ENCODE peak calls at places on chromosomes 11 and 22, in eight cellular contexts. C is RWPE2, G is heart left ventricle, U is upper lobe of left lung, L is GM23248, M is IMR-90, X is mesendoderm, N is right lobe of liver. R is an unnamed sample. For H3K4me1, the result is how much of the 10 kb centered on the place peaks cover.

GRCh38 chr22:33654173-33654890 is 265.9 kb downstream of the LARGE1 start:
- DNase-seq in X (peak), M (no peak), L (no peak), U (no peak), N (no peak), C (no peak), G (no peak), R (no peak)

GRCh38 chr11:27282141-27282590 is 80.8 kb downstream of the CCDC34 start:
- DNase-seq in G (peak), C (no peak), N (peak), X (no peak), M (peak), U (no peak), L (peak), R (no peak)

GRCh38 chr11:120759046-120759445 is 247.5 kb downstream of the GRIK4 start:
- DNase-seq in X (peak), L (no peak), M (no peak), C (no peak), U (no peak), N (no peak), G (no peak), R (no peak)

GRCh38 chr11:20099527-20099926 is 60.7 kb downstream of the DBX1 start:
- DNase-seq in X (no peak), N (no peak), U (no peak), G (no peak), L (no peak), M (no peak), C (no peak), R (no peak)

GRCh38 chr11:47948137-47948536 is 32.2 kb upstream of the PTPRJ start:
- DNase-seq in X (peak), N (no peak), M (no peak), G (no peak), L (peak), U (no peak), C (no peak), R (no peak)

GRCh38 chr11:60763692-60764369 is 7.2 kb downstream of the MS4A15 start:
- DNase-seq in N (no peak), C (no peak), L (no peak), U (no peak), M (no peak), G (no peak), X (peak), R (no peak)

GRCh38 chr11:16346975-16347374 is 9.4 kb downstream of the SOX6 start:
- DNase-seq in N (no peak), C (no peak), L (no peak), M (peak), U (no peak), X (no peak), G (no peak), R (no peak)

GRCh38 chr11:45850446-45850845 is 3.2 kb downstream of the CRY2 start:
- DNase-seq in L (peak), U (no peak), C (no peak), M (peak), G (no peak), X (no peak), N (no peak), R (no peak)

GRCh38 chr11:107477820-107478219 is 20.2 kb upstream of the CWF19L2 start:
- DNase-seq in U (no peak), X (no peak), G (no peak), N (no peak), C (no peak), M (no peak), L (no peak), R (no peak)

GRCh38 chr11:113698515-113698914 is 7.6 kb downstream of the TMPRSS5 start:
- DNase-seq in N (peak), G (no peak), C (no peak), M (no peak), U (no peak), L (no peak), X (no peak), R (no peak)

GRCh38 chr11:34335801-34336200 is 22.0 kb downstream of the ABTB2 start:
- DNase-seq in C (no peak), N (no peak), U (no peak), G (no peak), X (no peak), M (no peak), L (no peak), R (no peak)

GRCh38 chr22:49021097-49021925 is 806.4 kb downstream of the BRD1 start:
- DNase-seq in N (peak), L (no peak), X (no peak), G (no peak), U (peak), C (peak), M (no peak), R (no peak)

GRCh38 chr11:128739589-128739988 is 45.7 kb downstream of the FLI1 start:
- DNase-seq in G (no peak), X (no peak), N (no peak), C (no peak), L (no peak), U (no peak), M (no peak), R (no peak)

GRCh38 chr22:37626144-37626543 is 13.3 kb upstream of the SH3BP1 start:
- DNase-seq in N (peak), G (peak), L (no peak), X (no peak), U (peak), M (peak), C (no peak), R (no peak)

GRCh38 chr11:62648185-62648966 is 2.0 kb upstream of the GANAB start:
- DNase-seq in X (no peak), G (no peak), U (peak), L (no peak), M (no peak), N (no peak), C (no peak), R (no peak)

GRCh38 chr11:128095459-128096096 is 491.8 kb downstream of the ETS1 start:
- DNase-seq in N (no peak), L (peak), X (peak), U (no peak), M (peak), G (no peak), C (no peak), R (no peak)

GRCh38 chr11:68816251-68816776 is 25.4 kb downstream of the CPT1A start:
- DNase-seq in G (no peak), C (no peak), U (no peak), M (no peak), X (no peak), L (no peak), N (no peak), R (no peak)

GRCh38 chr11:120013325-120014250 is 124.3 kb downstream of the TRIM29 start:
- DNase-seq in L (peak), U (peak), X (peak), G (peak), N (peak), M (peak), C (no peak), R (peak)

GRCh38 chr11:334264-335033 is 13.8 kb upstream of the IFITM3 start:
- DNase-seq in U (no peak), X (peak), M (no peak), C (no peak), G (no peak), N (no peak), L (no peak), R (no peak)

GRCh38 chr11:74849525-74850391 is 99.1 kb downstream of the XRRA1 start:
- DNase-seq in L (peak), X (peak), U (no peak), C (no peak), G (no peak), N (no peak), M (peak), R (no peak)

GRCh38 chr11:75077316-75077715 is 19.4 kb downstream of the OR2AT4 start:
- DNase-seq in X (no peak), U (no peak), L (no peak), G (no peak), N (no peak), C (no peak), M (peak), R (no peak)

GRCh38 chr11:22536036-22536435 is 89.6 kb downstream of the FANCF start:
- DNase-seq in G (no peak), X (no peak), C (no peak), U (no peak), N (no peak), M (no peak), L (peak), R (no peak)

GRCh38 chr22:25448435-25449051 is 115.9 kb upstream of the GRK3 start:
- DNase-seq in X (no peak), N (no peak), C (no peak), U (no peak), G (no peak), M (peak), L (peak), R (peak)

GRCh38 chr22:24090581-24090980 is 79.5 kb downstream of the CABIN1 start:
- DNase-seq in L (no peak), X (no peak), N (peak), C (no peak), U (no peak), M (peak), G (peak), R (no peak)

GRCh38 chr22:48052621-48052890 is 1290.1 kb downstream of the TBC1D22A start:
- DNase-seq in N (no peak), U (no peak), C (no peak), L (no peak), X (no peak), G (no peak), M (no peak), R (no peak)

GRCh38 chr11:75383246-75383645 is 16.1 kb upstream of the RPS3 start:
- DNase-seq in G (no peak), L (no peak), M (no peak), N (no peak), C (no peak), X (peak), U (no peak), R (no peak)

GRCh38 chr22:46073683-46074504 is 76.4 kb upstream of the PPARA start:
- DNase-seq in X (no peak), U (peak), N (peak), M (peak), L (peak), G (peak), C (peak), R (peak)

GRCh38 chr11:1108246-1108900 is 33.7 kb downstream of the MUC2 start:
- DNase-seq in G (no peak), C (no peak), M (no peak), U (peak), X (no peak), N (no peak), L (no peak), R (no peak)

GRCh38 chr11:34278708-34279297 is 79.0 kb downstream of the ABTB2 start:
- DNase-seq in L (no peak), U (no peak), G (no peak), C (no peak), X (no peak), M (no peak), N (peak), R (no peak)

GRCh38 chr11:5317301-5317700 is 6.8 kb downstream of the OR51B2 start:
- DNase-seq in M (no peak), X (no peak), U (no peak), L (peak), G (no peak), N (no peak), C (no peak), R (no peak)

GRCh38 chr11:61695917-61696316 is 15.7 kb downstream of the DAGLA start:
- DNase-seq in G (peak), U (peak), L (peak), X (peak), M (peak), C (peak), N (peak), R (no peak)

GRCh38 chr22:47432683-47433082 is 670.2 kb downstream of the TBC1D22A start:
- DNase-seq in G (no peak), M (no peak), C (no peak), L (no peak), U (no peak), N (no peak), X (no peak), R (no peak)

GRCh38 chr22:46794491-46794890 is 32.0 kb downstream of the TBC1D22A start:
- DNase-seq in C (no peak), L (no peak), M (no peak), U (no peak), N (no peak), X (no peak), G (no peak), R (no peak)

GRCh38 chr11:76510060-76511047 is 65.5 kb downstream of the EMSY start:
- DNase-seq in C (no peak), M (peak), G (no peak), X (peak), N (no peak), U (no peak), L (peak), R (no peak)

GRCh38 chr11:66388746-66389386 is 17.3 kb upstream of the SLC29A2 start:
- DNase-seq in G (peak), C (no peak), U (no peak), L (peak), N (peak), M (peak), X (peak), R (peak)

GRCh38 chr11:66391322-66391721 is 19.8 kb upstream of the SLC29A2 start:
- DNase-seq in N (no peak), L (no peak), C (no peak), G (no peak), U (no peak), X (no peak), M (no peak), R (no peak)

DNA sequence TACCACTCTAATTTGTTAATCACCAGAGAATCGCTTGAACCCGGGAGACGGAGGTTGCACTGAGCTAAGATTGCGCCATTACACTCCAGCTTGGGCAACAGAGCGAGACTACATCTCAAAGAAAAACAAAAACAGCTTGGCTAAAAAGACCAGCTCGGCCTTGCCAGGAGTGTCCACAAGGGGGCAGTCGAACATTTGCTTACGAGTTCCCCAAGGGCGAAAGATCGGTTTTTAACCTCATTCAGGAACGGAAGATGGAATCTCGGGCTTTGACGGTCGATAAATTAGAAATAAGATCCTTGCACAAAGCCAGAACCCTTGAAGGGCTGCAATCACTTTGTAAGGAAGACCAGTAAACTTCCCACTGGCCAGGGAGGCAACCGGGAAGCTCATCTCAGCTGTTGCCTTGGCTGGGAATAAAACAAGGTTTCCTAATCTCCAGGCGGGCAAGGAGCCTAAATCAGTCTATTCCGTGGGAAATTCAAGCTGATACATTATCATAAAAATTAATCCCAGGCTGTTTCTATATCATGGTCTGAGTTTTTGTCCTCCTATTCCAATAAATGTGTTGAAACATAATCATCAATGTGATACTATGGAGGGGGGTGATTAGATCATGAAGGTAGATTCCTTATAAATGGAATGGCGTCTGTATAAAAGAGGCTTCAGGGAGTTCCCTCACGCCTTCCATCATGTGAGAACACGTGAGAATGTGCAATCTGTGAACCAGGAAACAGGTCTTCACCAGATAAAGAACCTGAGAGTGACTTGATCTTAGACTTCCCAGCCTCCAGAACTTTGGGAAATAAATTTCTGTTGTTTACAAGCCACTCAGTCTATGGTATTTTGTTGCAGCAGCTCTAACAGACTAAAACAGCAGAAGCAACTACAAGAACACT is 14.9 kb upstream of the SLC29A2 start:
- DNase-seq in C (no peak), M (peak), L (peak), U (no peak), N (peak), G (peak), X (peak), R (peak)
- H3K4me3 ChIP-seq in C (no peak), M (peak), L (peak), U (peak), N (no peak), G (peak), X (no peak), R (peak)

DNA sequence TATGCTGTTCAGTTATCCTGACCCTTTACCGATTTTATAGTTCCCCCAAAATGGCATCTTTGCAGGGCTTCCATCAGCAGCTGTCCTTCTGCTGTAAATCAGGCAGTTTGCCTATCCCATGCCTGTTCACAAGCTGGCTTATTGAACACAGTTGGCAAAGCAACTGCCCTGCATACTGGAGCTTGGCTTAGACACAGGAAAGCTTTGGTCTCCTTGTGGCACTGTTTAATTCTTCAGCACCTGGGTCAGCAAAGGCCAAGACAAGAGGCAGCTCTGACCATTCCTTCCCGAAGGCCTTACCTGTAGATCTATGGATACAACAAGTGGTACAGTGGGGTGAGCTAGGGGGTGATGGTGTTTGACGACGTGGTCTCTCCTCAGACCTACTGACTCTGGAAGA is 32.2 kb downstream of the TSPAN18 start:
- DNase-seq in G (no peak), L (no peak), C (no peak), M (no peak), N (peak), U (no peak), X (no peak), R (no peak)
- H3K4me1 ChIP-seq in G (half or more), L (under half), C (under half), M (under half), N (under half), U (under half), X (under half), R (under half)

GRCh38 chr11:65148657-65149056 is 14.3 kb upstream of the SYVN1 start:
- DNase-seq in U (no peak), G (no peak), L (no peak), N (no peak), X (no peak), C (no peak), M (no peak), R (no peak)

GRCh38 chr11:65152157-65152556 is 17.8 kb upstream of the SYVN1 start:
- DNase-seq in L (no peak), N (no peak), X (no peak), G (no peak), M (no peak), U (no peak), C (no peak), R (no peak)

GRCh38 chr11:65151500-65151899 is 17.2 kb upstream of the SYVN1 start:
- DNase-seq in L (no peak), M (no peak), N (no peak), X (no peak), C (no peak), U (no peak), G (no peak), R (no peak)

GRCh38 chr11:65150513-65151271 is 16.4 kb upstream of the SYVN1 start:
- DNase-seq in L (peak), N (peak), U (peak), G (peak), M (peak), X (peak), C (no peak), R (no peak)

DNA sequence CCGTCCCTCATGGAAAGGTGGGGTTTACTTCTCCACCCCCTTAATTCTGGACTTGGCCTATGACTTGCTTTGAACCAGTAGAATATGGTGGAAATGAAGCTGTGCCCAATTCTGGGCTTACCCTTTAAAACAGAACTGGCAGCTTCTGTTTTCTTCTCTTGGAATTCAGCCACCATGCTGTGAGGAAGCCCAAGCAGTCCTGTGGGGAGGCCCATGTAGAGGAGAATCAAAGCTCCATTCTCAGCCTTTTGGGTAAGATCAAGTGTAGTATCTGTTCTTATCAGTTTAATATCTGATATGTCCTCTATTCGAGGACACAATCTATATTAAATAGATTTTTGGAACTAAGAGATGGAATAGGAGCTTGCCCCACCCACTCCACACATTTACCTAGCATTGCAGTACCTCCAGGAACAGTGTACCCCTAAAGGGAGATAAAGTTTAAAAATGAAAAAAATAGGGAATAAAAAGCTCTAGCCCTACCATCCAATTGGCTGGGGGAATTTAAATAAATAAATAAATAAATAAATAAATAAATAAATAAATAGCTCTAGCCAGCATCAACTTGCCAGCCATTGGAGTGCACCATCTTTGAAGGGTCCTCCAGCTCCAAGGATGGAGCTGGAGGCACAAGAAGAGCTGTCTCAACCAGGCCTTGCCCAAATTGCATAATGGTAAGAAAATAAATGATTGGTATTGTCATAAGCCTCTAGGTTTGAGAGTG is 13.2 kb upstream of the SYVN1 start:
- DNase-seq in X (no peak), M (no peak), U (no peak), C (no peak), N (no peak), L (no peak), G (no peak), R (no peak)
- H3K4me3 ChIP-seq in X (no peak), M (no peak), U (no peak), C (no peak), N (no peak), L (no peak), G (no peak), R (no peak)

GRCh38 chr11:9613830-9614762 is 40.6 kb downstream of the WEE1 start:
- DNase-seq in C (peak), U (peak), N (peak), L (peak), G (peak), X (peak), M (peak), R (peak)
- H3K4me1 ChIP-seq in C (under half), U (under half), N (under half), L (half or more), G (under half), X (under half), M (under half), R (under half)

GRCh38 chr22:22519591-22519990 is 479 bp downstream of the ZNF280A start:
- DNase-seq in M (no peak), L (no peak), U (no peak), G (no peak), X (no peak), C (no peak), N (no peak), R (peak)
- H3K4me3 ChIP-seq in M (no peak), L (no peak), U (no peak), G (no peak), X (no peak), C (no peak), N (no peak), R (no peak)

R was measured in HAP-1.